ENCODE peak calls at places on chromosomes 2 and 18, in ten cellular contexts. B, P, Y, C, S, K, A, F, N and M are unnamed samples.

GRCh38 chr18:47113796-47114540 is 36.3 kb downstream of the HDHD2 start:
- DNase-seq in B (peak; percentile 61), P (no peak), Y (no peak), C (peak; percentile 28), S (no peak), K (no peak), A (no peak), F (peak; percentile 63), N (no peak), M (no peak)

GRCh38 chr2:208228481-208228880 is 26.4 kb downstream of the IDH1 start:
- DNase-seq in B (no peak), P (no peak), Y (no peak), C (no peak), S (no peak), K (no peak), A (no peak), F (no peak), N (no peak), M (no peak)

GRCh38 chr2:102000813-102001766 is 9.3 kb downstream of the IL1R2 start:
- DNase-seq in B (no peak), P (no peak), Y (no peak), C (no peak), S (no peak), K (no peak), A (no peak), F (no peak), N (no peak), M (no peak)

GRCh38 chr18:44149706-44150105 is 531.0 kb upstream of the SETBP1 start:
- DNase-seq in B (no peak), P (no peak), Y (no peak), C (peak; percentile 47), S (no peak), K (no peak), A (no peak), F (peak; percentile 90), N (no peak), M (no peak)

GRCh38 chr18:34867520-34867919 is 157.4 kb downstream of the DTNA start:
- DNase-seq in B (peak; percentile 76), P (no peak), Y (no peak), C (no peak), S (no peak), K (no peak), A (peak; percentile 16), F (peak; percentile 1), N (no peak), M (no peak)

GRCh38 chr2:98511981-98512380 is 67.3 kb downstream of the INPP4A start:
- DNase-seq in B (no peak), P (no peak), Y (no peak), C (no peak), S (no peak), K (no peak), A (no peak), F (no peak), N (no peak), M (no peak)

GRCh38 chr2:224162122-224162521 is 123.0 kb upstream of the SERPINE2 start:
- DNase-seq in B (no peak), P (no peak), Y (no peak), C (peak; percentile 86), S (no peak), K (no peak), A (no peak), F (peak; percentile 86), N (no peak), M (no peak)

GRCh38 chr18:51133580-51134160 is 63.8 kb downstream of the MEX3C start:
- DNase-seq in B (no peak), P (no peak), Y (no peak), C (no peak), S (no peak), K (no peak), A (peak; percentile 34), F (no peak), N (peak; percentile 37), M (no peak)

GRCh38 chr2:240567137-240567871 is 980 bp upstream of the RNPEPL1 start:
- DNase-seq in B (no peak), P (no peak), Y (peak; percentile 79), C (no peak), S (peak; percentile 48), K (peak; percentile 42), A (peak; percentile 18), F (peak; percentile 59), N (peak; percentile 29), M (peak; percentile 36)

GRCh38 chr2:220353897-220354296 is 726.5 kb downstream of the SLC4A3 start:
- DNase-seq in B (no peak), P (no peak), Y (no peak), C (peak; percentile 54), S (no peak), K (no peak), A (no peak), F (peak; percentile 53), N (no peak), M (no peak)

GRCh38 chr2:217822296-217823252 is 180.2 kb downstream of the TNS1 start:
- DNase-seq in B (peak; percentile 21), P (no peak), Y (no peak), C (peak; percentile 28), S (no peak), K (no peak), A (no peak), F (peak; percentile 85), N (no peak), M (no peak)

GRCh38 chr2:217821536-217822147 is 181.2 kb downstream of the TNS1 start:
- DNase-seq in B (no peak), P (no peak), Y (no peak), C (no peak), S (no peak), K (no peak), A (no peak), F (no peak), N (no peak), M (no peak)

GRCh38 chr2:217818293-217818850 is 184.4 kb downstream of the TNS1 start:
- DNase-seq in B (no peak), P (no peak), Y (no peak), C (no peak), S (no peak), K (no peak), A (no peak), F (no peak), N (no peak), M (no peak)

GRCh38 chr2:217820066-217820819 is 182.6 kb downstream of the TNS1 start:
- DNase-seq in B (no peak), P (no peak), Y (no peak), C (no peak), S (no peak), K (no peak), A (no peak), F (no peak), N (no peak), M (no peak)

DNA sequence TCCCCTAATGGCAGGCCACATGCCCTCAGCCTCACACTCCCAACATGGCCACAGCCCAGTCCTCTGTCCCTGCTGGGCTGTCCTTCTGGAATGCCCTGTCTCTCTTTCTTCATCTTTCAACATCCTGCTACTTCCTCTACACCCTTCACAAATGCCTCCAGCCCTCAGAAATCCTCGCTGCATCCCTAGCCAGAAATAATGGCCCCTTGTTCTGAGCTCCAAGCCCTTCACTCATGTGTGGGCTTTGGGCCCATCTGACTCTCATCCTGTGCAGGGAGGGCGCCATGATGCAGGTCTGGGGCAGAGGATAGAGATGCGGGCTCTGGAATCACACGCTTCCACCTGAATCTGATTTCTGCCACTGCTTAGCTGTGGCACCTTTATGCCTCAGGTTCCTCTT is 181.9 kb downstream of the TNS1 start:
- DNase-seq in B (no peak), P (no peak), Y (no peak), C (no peak), S (no peak), K (no peak), A (no peak), F (no peak), N (no peak), M (no peak)
- H3K4me1 ChIP-seq in B (no peaks in the 10 kb centered on the region), P (no peaks in the 10 kb centered on the region), Y (no peaks in the 10 kb centered on the region), C (no peaks in the 10 kb centered on the region), S (no peaks in the 10 kb centered on the region), K (peaks cover 20% of the 10 kb centered on the region), A (peaks cover 99% of the 10 kb centered on the region), F (peaks cover 10% of the 10 kb centered on the region), N (peaks cover 75% of the 10 kb centered on the region), M (peaks cover 18% of the 10 kb centered on the region)

GRCh38 chr2:173401716-173402326 is 47.1 kb downstream of the CDCA7 start:
- DNase-seq in B (peak; percentile 46), P (no peak), Y (no peak), C (peak; percentile 8), S (no peak), K (no peak), A (no peak), F (peak; percentile 36), N (no peak), M (no peak)
- H3K27ac ChIP-seq in B (no peak overlapping the region), P (no peak overlapping the region), Y (no peak overlapping the region), C (no peak overlapping the region), S (no peak overlapping the region), K (no peak overlapping the region), A (no peak overlapping the region), F (no peak overlapping the region), N (no peak overlapping the region), M (no peak overlapping the region)

GRCh38 chr2:105783972-105784371 is 39.3 kb downstream of the NCK2 start:
- DNase-seq in B (no peak), P (no peak), Y (peak; percentile 58), C (no peak), S (no peak), K (no peak), A (no peak), F (no peak), N (no peak), M (no peak)
- H3K4me1 ChIP-seq in B (peaks cover 24% of the 10 kb centered on the region), P (peaks cover 15% of the 10 kb centered on the region), Y (no peaks in the 10 kb centered on the region), C (peaks cover 14% of the 10 kb centered on the region), S (peaks cover 1% of the 10 kb centered on the region), K (peaks cover 9% of the 10 kb centered on the region), A (peaks cover 24% of the 10 kb centered on the region), F (no peaks in the 10 kb centered on the region), N (peaks cover 25% of the 10 kb centered on the region), M (peaks cover 11% of the 10 kb centered on the region)

GRCh38 chr2:26706093-26706492 is 13.6 kb downstream of the KCNK3 start:
- DNase-seq in B (no peak), P (no peak), Y (no peak), C (no peak), S (no peak), K (no peak), A (no peak), F (no peak), N (no peak), M (no peak)
- H3K27ac ChIP-seq in B (no peak overlapping the region), P (no peak overlapping the region), Y (peak overlapping the region; percentile 27), C (no peak overlapping the region), S (no peak overlapping the region), K (no peak overlapping the region), A (no peak overlapping the region), F (no peak overlapping the region), N (no peak overlapping the region), M (no peak overlapping the region)